ENCODE peak calls at places on chromosome 3, in five cellular contexts. Q, V, A, X and S are unnamed samples.
A peak's percentile ranks its signal among the peaks of the same experiment; 100 is the strongest.

GRCh38 chr3:172170841-172171240 is 131.5 kb downstream of the FNDC3B start:
- DNase-seq in Q (no peak), V (no peak), A (no peak), X (no peak), S (no peak)

GRCh38 chr3:9248232-9249191 is 934 bp downstream of the SRGAP3 start:
- DNase-seq in Q (no peak), V (no peak), A (no peak), X (peak; percentile 37), S (no peak)

GRCh38 chr3:96813820-96814580 is 394 bp upstream of the EPHA6 start:
- DNase-seq in Q (peak; percentile 60), V (peak; percentile 84), A (no peak), X (peak; percentile 42), S (no peak)

GRCh38 chr3:123151251-123151705 is 50.5 kb upstream of the SEC22A start:
- DNase-seq in Q (no peak), V (no peak), A (no peak), X (no peak), S (no peak)

GRCh38 chr3:176041812-176042211 is 1155.5 kb downstream of the TBL1XR1 start:
- DNase-seq in Q (peak; percentile 9), V (no peak), A (no peak), X (no peak), S (no peak)

GRCh38 chr3:42590989-42591756 is 513 bp downstream of the SS18L2 start:
- DNase-seq in Q (no peak), V (peak; percentile 70), A (peak; percentile 25), X (peak; percentile 44), S (no peak)

GRCh38 chr3:9397911-9398714 is 698 bp downstream of the SETD5 start:
- DNase-seq in Q (peak; percentile 45), V (peak; percentile 79), A (peak; percentile 38), X (peak; percentile 67), S (no peak)

GRCh38 chr3:194738254-194739093 is 52.8 kb downstream of the FAM43A start:
- DNase-seq in Q (peak; percentile 36), V (peak; percentile 90), A (no peak), X (no peak), S (no peak)

GRCh38 chr3:49013738-49014660 is 4.4 kb downstream of the DALRD3 start:
- DNase-seq in Q (no peak), V (no peak), A (peak; percentile 69), X (peak; percentile 81), S (no peak)

GRCh38 chr3:72145506-72146380 is 360.8 kb upstream of the PROK2 start:
- DNase-seq in Q (peak; percentile 68), V (no peak), A (no peak), X (no peak), S (no peak)

GRCh38 chr3:61956236-61956635 is 394.9 kb downstream of the PTPRG start:
- DNase-seq in Q (peak; percentile 65), V (no peak), A (no peak), X (no peak), S (no peak)

GRCh38 chr3:42804831-42805821 is 836 bp upstream of the HIGD1A start:
- DNase-seq in Q (peak; percentile 22), V (peak; percentile 73), A (no peak), X (peak; percentile 57), S (no peak)

GRCh38 chr3:385151-385550 is 188.6 kb downstream of the CHL1 start:
- DNase-seq in Q (peak; percentile 6), V (no peak), A (no peak), X (no peak), S (no peak)

GRCh38 chr3:4774531-4774930 is 204.7 kb upstream of the BHLHE40 start:
- DNase-seq in Q (no peak), V (no peak), A (no peak), X (peak; percentile 68), S (no peak)

GRCh38 chr3:164306042-164306441 is 772.3 kb downstream of the SI start:
- DNase-seq in Q (no peak), V (no peak), A (no peak), X (no peak), S (no peak)

GRCh38 chr3:32002536-32003368 is 21.2 kb downstream of the ZNF860 start:
- DNase-seq in Q (peak; percentile 36), V (no peak), A (no peak), X (no peak), S (no peak)

GRCh38 chr3:99647081-99647480 is 8.7 kb downstream of the COL8A1 start:
- DNase-seq in Q (peak; percentile 57), V (no peak), A (no peak), X (no peak), S (no peak)

GRCh38 chr3:139358857-139359562 is 15.2 kb downstream of the MRPS22 start:
- DNase-seq in Q (no peak), V (no peak), A (no peak), X (no peak), S (no peak)

GRCh38 chr3:13213911-13214846 is 140.9 kb upstream of the IQSEC1 start:
- DNase-seq in Q (no peak), V (no peak), A (no peak), X (no peak), S (no peak)

GRCh38 chr3:52524752-52525661 is 8.7 kb downstream of the NT5DC2 start:
- DNase-seq in Q (no peak), V (peak; percentile 66), A (no peak), X (peak; percentile 20), S (no peak)

GRCh38 chr3:154210986-154211385 is 89.8 kb downstream of the ARHGEF26 start:
- DNase-seq in Q (no peak), V (no peak), A (no peak), X (no peak), S (no peak)
- TF ChIP-seq CTCF in Q (no peak), V (no peak), A (no peak), X (no peak), S (no peak)

GRCh38 chr3:167493240-167493639 is 19.4 kb upstream of the SERPINI2 start:
- DNase-seq in Q (no peak), V (no peak), A (peak; percentile 3), X (no peak), S (no peak)
- TF ChIP-seq CTCF in Q (peak; percentile 20), V (no peak), A (peak; percentile 74), X (no peak), S (no peak)

DNA sequence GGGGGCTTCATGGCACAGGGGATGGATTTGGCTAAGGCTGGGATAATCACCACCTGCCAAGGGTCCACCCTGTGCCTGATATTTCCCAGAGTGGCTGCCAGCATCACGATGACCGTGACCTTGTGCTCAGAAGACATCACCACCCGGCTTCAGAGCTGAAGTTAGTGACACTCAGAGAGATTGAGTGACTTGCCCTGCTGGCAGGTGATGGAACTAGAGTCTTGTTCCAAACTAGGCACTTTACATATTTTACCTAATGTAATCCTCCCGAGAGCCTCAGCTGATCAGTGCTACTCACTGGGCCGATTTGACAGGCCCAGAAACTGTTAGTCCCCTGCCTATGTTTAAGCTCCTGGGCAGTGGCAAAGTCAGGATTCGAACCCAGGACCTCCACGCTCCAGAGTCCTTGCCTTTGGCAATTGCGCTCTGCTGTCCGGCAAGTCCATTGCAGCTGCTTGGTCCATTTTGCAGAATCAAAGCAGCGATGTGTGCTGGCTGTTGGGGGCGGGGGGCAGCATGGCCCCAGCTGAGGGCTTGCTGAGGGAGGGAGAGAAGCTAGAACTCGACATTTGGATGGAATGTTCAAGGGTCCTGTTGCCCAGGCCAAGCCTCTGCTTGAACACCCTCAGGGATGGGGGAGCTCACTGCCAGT is 74.8 kb upstream of the GATA2 start:
- DNase-seq in Q (no peak), V (peak; percentile 38), A (no peak), X (no peak), S (no peak)
- TF ChIP-seq CTCF in Q (no peak), V (no peak), A (no peak), X (no peak), S (no peak)

DNA sequence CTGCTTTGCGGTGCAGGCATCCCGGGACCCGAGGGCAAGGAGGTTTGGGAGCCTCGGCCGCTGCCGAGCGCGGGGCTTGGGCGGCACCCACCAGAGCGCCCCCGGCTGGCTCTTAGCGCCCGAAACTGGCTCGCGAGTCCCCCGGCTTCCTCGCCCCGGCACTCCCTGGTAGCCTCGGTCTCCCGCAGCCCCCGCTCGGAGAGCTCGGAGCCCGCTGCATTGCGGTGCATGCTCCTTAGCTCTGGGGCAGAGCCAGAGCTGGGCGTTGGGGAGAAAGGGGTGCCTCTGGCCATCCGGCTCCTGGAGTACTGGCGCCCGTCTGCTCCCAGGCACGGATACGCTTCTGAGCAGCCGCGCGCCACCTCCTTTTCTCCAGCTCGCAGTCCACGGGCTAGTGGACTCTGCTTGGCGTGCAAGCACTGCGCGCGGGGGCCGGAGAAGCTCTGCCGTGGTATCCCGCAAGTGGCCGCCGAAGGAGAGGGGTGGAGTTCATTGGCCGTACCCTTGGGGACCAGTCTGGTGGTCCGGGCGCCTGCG is 784 bp downstream of the EPHB1 start:
- DNase-seq in Q (peak; percentile 47), V (peak; percentile 67), A (no peak), X (no peak), S (no peak)
- TF ChIP-seq CTCF in Q (no peak), V (no peak), A (no peak), X (no peak), S (no peak)

GRCh38 chr3:55870576-55870975 is 383.5 kb upstream of the WNT5A start:
- DNase-seq in Q (no peak), V (no peak), A (no peak), X (no peak), S (no peak)
- TF ChIP-seq CTCF in Q (no peak), V (no peak), A (no peak), X (no peak), S (no peak)

DNA sequence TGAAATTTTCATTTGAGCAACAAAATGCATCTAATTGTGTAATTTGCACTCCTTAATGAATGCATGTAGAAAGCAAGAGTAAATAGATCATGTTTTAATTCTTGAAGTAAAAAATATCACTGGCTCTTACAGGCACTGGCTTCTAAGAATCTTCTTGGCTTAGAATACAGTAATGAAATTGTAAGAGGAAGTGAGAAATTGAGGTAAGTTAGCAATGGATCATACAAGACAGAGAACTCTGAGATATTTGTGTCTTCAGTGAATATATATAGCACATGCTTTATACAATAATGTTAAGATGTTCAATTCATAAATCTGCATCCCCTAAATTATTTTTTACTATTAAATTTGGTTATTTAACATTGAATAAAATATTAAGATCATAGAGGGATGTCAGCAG is 465.0 kb downstream of the CNTN3 start:
- DNase-seq in Q (no peak), V (no peak), A (no peak), X (no peak), S (no peak)
- TF ChIP-seq CTCF in Q (no peak), V (no peak), A (no peak), X (no peak), S (no peak)